ENCODE peak calls at places on chromosomes 13 and 19, in ten cellular contexts. E is hippocampal formation; D is naive B cell; M is PC-3; H is stimulated activated CD4-positive, alpha-beta T cell treated with anti-CD3 and anti-CD28 coated beads, Interleukin-1b, Interleukin-23, amount 100 ng/mL, for 1 hour; B is kidney tubule cell; O is neural crest cell; I is H54; Q is stimulated activated CD8-positive, alpha-beta memory T cell treated with anti-CD3 and anti-CD28 coated beads, Interleukin-12 subunit alpha, Interleukin-12 subunit beta, amount 100 ng/mL, for 4 hours; Y is stomach. G is an unnamed sample.

GRCh38 chr13:105735269-105735668 is 800.2 kb downstream of the EFNB2 start:
- DNase-seq in E (no peak), D (no peak), M (no peak), H (no peak), B (no peak), O (no peak), I (no peak), Q (no peak), Y (no peak), G (no peak)

GRCh38 chr13:33678906-33679657 is 138.9 kb upstream of the RFC3 start:
- DNase-seq in E (peak; percentile 24), D (peak; percentile 11), M (peak; percentile 90), H (peak; percentile 41), B (peak; percentile 94), O (peak; percentile 4), I (peak; percentile 38), Q (peak; percentile 29), Y (peak; percentile 83), G (peak; percentile 62)

GRCh38 chr19:46716013-46716671 is 772 bp downstream of the PRKD2 start:
- DNase-seq in E (no peak), D (no peak), M (no peak), H (no peak), B (no peak), O (peak; percentile 51), I (no peak), Q (no peak), Y (peak; percentile 39), G (peak; percentile 44)

GRCh38 chr19:38084196-38084595 is 139.8 kb downstream of the DPF1 start:
- DNase-seq in E (no peak), D (no peak), M (no peak), H (no peak), B (no peak), O (no peak), I (no peak), Q (no peak), Y (no peak), G (no peak)

GRCh38 chr19:54141356-54141755 is 3.8 kb downstream of the CNOT3 start:
- DNase-seq in E (no peak), D (no peak), M (no peak), H (no peak), B (no peak), O (no peak), I (no peak), Q (no peak), Y (no peak), G (no peak)

GRCh38 chr19:41578886-41579285 is 2.9 kb downstream of the CEACAM21 start:
- DNase-seq in E (no peak), D (no peak), M (no peak), H (no peak), B (no peak), O (no peak), I (no peak), Q (no peak), Y (no peak), G (no peak)

GRCh38 chr19:40502647-40503046 is 35.8 kb downstream of the SPTBN4 start:
- DNase-seq in E (no peak), D (no peak), M (peak; percentile 21), H (no peak), B (no peak), O (no peak), I (peak; percentile 64), Q (no peak), Y (peak; percentile 55), G (peak; percentile 28)

GRCh38 chr19:46571495-46571894 is 29.6 kb upstream of the CALM3 start:
- DNase-seq in E (no peak), D (no peak), M (peak; percentile 38), H (no peak), B (peak; percentile 19), O (peak; percentile 14), I (peak; percentile 15), Q (no peak), Y (no peak), G (no peak)

GRCh38 chr13:113448545-113448884 is 4.8 kb downstream of the ADPRHL1 start:
- DNase-seq in E (no peak), D (no peak), M (peak; percentile 23), H (no peak), B (no peak), O (no peak), I (no peak), Q (no peak), Y (peak; percentile 70), G (peak; percentile 47)

GRCh38 chr13:34587586-34587985 is 354.5 kb upstream of the NBEA start:
- DNase-seq in E (no peak), D (no peak), M (no peak), H (no peak), B (no peak), O (no peak), I (no peak), Q (no peak), Y (no peak), G (no peak)

GRCh38 chr13:94664889-94665288 is 47.5 kb downstream of the SOX21 start:
- DNase-seq in E (no peak), D (no peak), M (no peak), H (no peak), B (no peak), O (no peak), I (no peak), Q (no peak), Y (no peak), G (no peak)

GRCh38 chr13:110665491-110666254 is 40.2 kb downstream of the CARS2 start:
- DNase-seq in E (no peak), D (peak; percentile 72), M (no peak), H (no peak), B (no peak), O (no peak), I (no peak), Q (no peak), Y (no peak), G (no peak)

GRCh38 chr13:113076681-113077401 is 28.8 kb upstream of the F7 start:
- DNase-seq in E (no peak), D (no peak), M (no peak), H (no peak), B (no peak), O (no peak), I (no peak), Q (no peak), Y (no peak), G (no peak)

GRCh38 chr13:28321751-28322150 is 173.2 kb downstream of the FLT1 start:
- DNase-seq in E (no peak), D (no peak), M (no peak), H (no peak), B (no peak), O (no peak), I (no peak), Q (no peak), Y (no peak), G (no peak)

GRCh38 chr19:16180611-16181010 is 4.6 kb upstream of the FAM32A start:
- DNase-seq in E (no peak), D (no peak), M (peak; percentile 71), H (no peak), B (peak; percentile 67), O (no peak), I (no peak), Q (no peak), Y (no peak), G (no peak)

GRCh38 chr13:79187917-79188699 is 217.9 kb downstream of the RBM26 start:
- DNase-seq in E (no peak), D (no peak), M (no peak), H (no peak), B (no peak), O (no peak), I (no peak), Q (no peak), Y (no peak), G (no peak)

GRCh38 chr13:76512676-76513277 is 373.4 kb downstream of the KCTD12 start:
- DNase-seq in E (no peak), D (no peak), M (peak; percentile 87), H (no peak), B (peak; percentile 9), O (no peak), I (no peak), Q (no peak), Y (no peak), G (no peak)

G was measured in transverse colon.